ENCODE peak calls at places on chromosomes 1 and 21, in six cellular contexts. One of them, this sample, is unnamed.
A peak's percentile ranks its signal among the peaks of the same experiment; 100 is the strongest.

GRCh38 chr1:84152649-84153056 is 8.6 kb downstream of the PRKACB start:
- DNase-seq in lower lobe of right lung: no peak
- DNase-seq in NCI-H460: no peak
- DNase-seq in ureter: no peak
- DNase-seq in amniotic stem cell: no peak
- DNase-seq in NCI-H2171 treated with DMSO at 0.1 percent for 48 hours: no peak
- DNase-seq in this sample: no peak

GRCh38 chr1:28703629-28704028 is 33.1 kb upstream of the YTHDF2 start:
- DNase-seq in amniotic stem cell: no peak
- DNase-seq in lower lobe of right lung: no peak
- DNase-seq in ureter: no peak
- DNase-seq in NCI-H2171 treated with DMSO at 0.1 percent for 48 hours: no peak
- DNase-seq in NCI-H460: no peak
- DNase-seq in this sample: no peak

GRCh38 chr1:209769171-209769904 is 13.5 kb downstream of the TRAF3IP3 start:
- DNase-seq in NCI-H2171 treated with DMSO at 0.1 percent for 48 hours: no peak
- DNase-seq in lower lobe of right lung: peak; percentile 75
- DNase-seq in NCI-H460: no peak
- DNase-seq in amniotic stem cell: peak; percentile 26
- DNase-seq in ureter: peak; percentile 62
- DNase-seq in this sample: peak; percentile 72

GRCh38 chr1:234322979-234323378 is 50.3 kb upstream of the COA6 start:
- DNase-seq in amniotic stem cell: no peak
- DNase-seq in NCI-H460: peak; percentile 73
- DNase-seq in NCI-H2171 treated with DMSO at 0.1 percent for 48 hours: no peak
- DNase-seq in lower lobe of right lung: peak; percentile 78
- DNase-seq in ureter: no peak
- DNase-seq in this sample: no peak

GRCh38 chr1:165703648-165704047 is 5.3 kb upstream of the ALDH9A1 start:
- DNase-seq in NCI-H460: no peak
- DNase-seq in amniotic stem cell: no peak
- DNase-seq in lower lobe of right lung: no peak
- DNase-seq in ureter: no peak
- DNase-seq in NCI-H2171 treated with DMSO at 0.1 percent for 48 hours: no peak
- DNase-seq in this sample: no peak

GRCh38 chr1:227192163-227192562 is 126.1 kb downstream of the CDC42BPA start:
- DNase-seq in NCI-H460: no peak
- DNase-seq in NCI-H2171 treated with DMSO at 0.1 percent for 48 hours: no peak
- DNase-seq in amniotic stem cell: peak; percentile 90
- DNase-seq in lower lobe of right lung: no peak
- DNase-seq in ureter: no peak
- DNase-seq in this sample: peak; percentile 89

GRCh38 chr21:31403596-31404333 is 59.7 kb upstream of the TIAM1 start:
- DNase-seq in NCI-H460: no peak
- DNase-seq in lower lobe of right lung: no peak
- DNase-seq in NCI-H2171 treated with DMSO at 0.1 percent for 48 hours: no peak
- DNase-seq in ureter: no peak
- DNase-seq in amniotic stem cell: no peak
- DNase-seq in this sample: no peak

GRCh38 chr1:76330993-76331603 is 256.6 kb downstream of the ST6GALNAC3 start:
- DNase-seq in lower lobe of right lung: no peak
- DNase-seq in NCI-H460: peak; percentile 62
- DNase-seq in amniotic stem cell: peak; percentile 12
- DNase-seq in NCI-H2171 treated with DMSO at 0.1 percent for 48 hours: peak; percentile 73
- DNase-seq in ureter: no peak
- DNase-seq in this sample: peak; percentile 42

GRCh38 chr1:12174789-12175455 is 8.1 kb downstream of the TNFRSF1B start:
- DNase-seq in lower lobe of right lung: peak; percentile 64
- DNase-seq in ureter: no peak
- DNase-seq in NCI-H2171 treated with DMSO at 0.1 percent for 48 hours: no peak
- DNase-seq in amniotic stem cell: no peak
- DNase-seq in NCI-H460: no peak
- DNase-seq in this sample: no peak

GRCh38 chr1:94327001-94327685 is 89.8 kb upstream of the ARHGAP29 start:
- DNase-seq in NCI-H2171 treated with DMSO at 0.1 percent for 48 hours: no peak
- DNase-seq in amniotic stem cell: no peak
- DNase-seq in ureter: no peak
- DNase-seq in lower lobe of right lung: peak; percentile 52
- DNase-seq in NCI-H460: peak; percentile 43
- DNase-seq in this sample: no peak

GRCh38 chr21:25735221-25735894 is 586 bp downstream of the GABPA start:
- DNase-seq in amniotic stem cell: peak; percentile 88
- DNase-seq in ureter: peak; percentile 92
- DNase-seq in lower lobe of right lung: peak; percentile 94
- DNase-seq in NCI-H460: peak; percentile 79
- DNase-seq in NCI-H2171 treated with DMSO at 0.1 percent for 48 hours: peak; percentile 87
- DNase-seq in this sample: peak; percentile 59

GRCh38 chr1:3504151-3504822 is 49.8 kb downstream of the ARHGEF16 start:
- DNase-seq in amniotic stem cell: peak; percentile 85
- DNase-seq in ureter: no peak
- DNase-seq in NCI-H460: peak; percentile 76
- DNase-seq in lower lobe of right lung: no peak
- DNase-seq in NCI-H2171 treated with DMSO at 0.1 percent for 48 hours: no peak
- DNase-seq in this sample: peak; percentile 88

GRCh38 chr1:228009828-228010775 is 3.3 kb downstream of the WNT3A start:
- DNase-seq in amniotic stem cell: no peak
- DNase-seq in lower lobe of right lung: no peak
- DNase-seq in NCI-H2171 treated with DMSO at 0.1 percent for 48 hours: no peak
- DNase-seq in ureter: no peak
- DNase-seq in NCI-H460: no peak
- DNase-seq in this sample: no peak

GRCh38 chr1:212381509-212381908 is 33.2 kb downstream of the PACC1 start:
- DNase-seq in NCI-H460: no peak
- DNase-seq in NCI-H2171 treated with DMSO at 0.1 percent for 48 hours: no peak
- DNase-seq in lower lobe of right lung: no peak
- DNase-seq in ureter: no peak
- DNase-seq in amniotic stem cell: no peak
- DNase-seq in this sample: no peak

GRCh38 chr1:46034601-46035516 is 97.6 kb downstream of the PIK3R3 start:
- DNase-seq in NCI-H2171 treated with DMSO at 0.1 percent for 48 hours: no peak
- DNase-seq in NCI-H460: no peak
- DNase-seq in ureter: no peak
- DNase-seq in amniotic stem cell: no peak
- DNase-seq in lower lobe of right lung: no peak
- DNase-seq in this sample: no peak

GRCh38 chr21:31252611-31253010 is 91.5 kb downstream of the TIAM1 start:
- DNase-seq in amniotic stem cell: no peak
- DNase-seq in NCI-H2171 treated with DMSO at 0.1 percent for 48 hours: no peak
- DNase-seq in ureter: no peak
- DNase-seq in NCI-H460: no peak
- DNase-seq in lower lobe of right lung: no peak
- DNase-seq in this sample: no peak

GRCh38 chr21:41878831-41879189 is 334 bp downstream of the PRDM15 start:
- DNase-seq in amniotic stem cell: peak; percentile 70
- DNase-seq in NCI-H2171 treated with DMSO at 0.1 percent for 48 hours: peak; percentile 69
- DNase-seq in NCI-H460: peak; percentile 60
- DNase-seq in lower lobe of right lung: peak; percentile 89
- DNase-seq in ureter: peak; percentile 86
- DNase-seq in this sample: peak; percentile 52

GRCh38 chr1:172906778-172907592 is 143.8 kb downstream of the TNFSF18 start:
- DNase-seq in NCI-H460: peak; percentile 67
- DNase-seq in NCI-H2171 treated with DMSO at 0.1 percent for 48 hours: no peak
- DNase-seq in ureter: no peak
- DNase-seq in lower lobe of right lung: no peak
- DNase-seq in amniotic stem cell: peak; percentile 76
- DNase-seq in this sample: no peak

GRCh38 chr1:31715097-31715872 is 11.5 kb upstream of the COL16A1 start:
- DNase-seq in NCI-H2171 treated with DMSO at 0.1 percent for 48 hours: no peak
- DNase-seq in amniotic stem cell: peak; percentile 63
- DNase-seq in lower lobe of right lung: peak; percentile 82
- DNase-seq in ureter: peak; percentile 95
- DNase-seq in NCI-H460: peak; percentile 83
- DNase-seq in this sample: peak; percentile 57

This sample was measured in AG09309.